ENCODE peak calls at places on chromosome 9, in eight cellular contexts. Z is fibroblast of the aortic adventitia, I is AG04449, W is K562, F is kidney epithelial cell, N is heart right ventricle, V is tibial nerve, Y is spleen. U is an unnamed sample.

GRCh38 chr9:136107155-136107952 is 11.3 kb downstream of the TMEM250 start:
- DNase-seq in Z (no peak), I (no peak), W (peak), F (no peak), N (no peak), V (no peak), Y (peak), U (no peak)

GRCh38 chr9:7216004-7216821 is 458.4 kb downstream of the KDM4C start:
- DNase-seq in Z (peak), I (no peak), W (no peak), F (no peak), N (no peak), V (no peak), Y (no peak), U (peak)

GRCh38 chr9:134165357-134166315 is 1.3 kb upstream of the RNU6ATAC start:
- DNase-seq in Z (peak), I (no peak), W (peak), F (no peak), N (no peak), V (no peak), Y (peak), U (peak)

GRCh38 chr9:33211695-33212393 is 28.1 kb upstream of the SPINK4 start:
- DNase-seq in Z (peak), I (no peak), W (no peak), F (no peak), N (no peak), V (no peak), Y (no peak), U (peak)

GRCh38 chr9:4661165-4662095 is 664 bp upstream of the PLPP6 start:
- DNase-seq in Z (peak), I (no peak), W (no peak), F (no peak), N (no peak), V (no peak), Y (no peak), U (peak)

GRCh38 chr9:81193362-81194339 is 495.7 kb downstream of the TLE1 start:
- DNase-seq in Z (no peak), I (no peak), W (no peak), F (no peak), N (no peak), V (no peak), Y (no peak), U (no peak)

GRCh38 chr9:74499111-74499601 is 2.0 kb downstream of the RORB start:
- DNase-seq in Z (no peak), I (no peak), W (no peak), F (no peak), N (peak), V (no peak), Y (peak), U (no peak)

GRCh38 chr9:86175743-86176456 is 76.5 kb upstream of the GOLM1 start:
- DNase-seq in Z (no peak), I (no peak), W (no peak), F (no peak), N (no peak), V (no peak), Y (no peak), U (peak)

GRCh38 chr9:97305501-97306298 is 1.8 kb upstream of the CCDC180 start:
- DNase-seq in Z (no peak), I (no peak), W (no peak), F (no peak), N (no peak), V (no peak), Y (no peak), U (no peak)

GRCh38 chr9:87606921-87607521 is 109.4 kb downstream of the DAPK1 start:
- DNase-seq in Z (peak), I (peak), W (no peak), F (no peak), N (no peak), V (no peak), Y (no peak), U (no peak)

GRCh38 chr9:110710420-110710819 is 41.8 kb downstream of the MUSK start:
- DNase-seq in Z (no peak), I (no peak), W (no peak), F (no peak), N (no peak), V (no peak), Y (no peak), U (no peak)

GRCh38 chr9:93100265-93100636 is 4.2 kb downstream of the CARD19 start:
- DNase-seq in Z (no peak), I (no peak), W (no peak), F (no peak), N (no peak), V (no peak), Y (peak), U (no peak)

GRCh38 chr9:93099551-93100264 is 3.7 kb downstream of the CARD19 start:
- DNase-seq in Z (no peak), I (no peak), W (no peak), F (no peak), N (no peak), V (no peak), Y (peak), U (no peak)

GRCh38 chr9:93096811-93097382 is 880 bp downstream of the CARD19 start:
- DNase-seq in Z (no peak), I (no peak), W (no peak), F (no peak), N (no peak), V (no peak), Y (peak), U (no peak)

GRCh38 chr9:93097496-93098205 is 1.6 kb downstream of the CARD19 start:
- DNase-seq in Z (no peak), I (no peak), W (no peak), F (no peak), N (no peak), V (no peak), Y (peak), U (no peak)

DNA sequence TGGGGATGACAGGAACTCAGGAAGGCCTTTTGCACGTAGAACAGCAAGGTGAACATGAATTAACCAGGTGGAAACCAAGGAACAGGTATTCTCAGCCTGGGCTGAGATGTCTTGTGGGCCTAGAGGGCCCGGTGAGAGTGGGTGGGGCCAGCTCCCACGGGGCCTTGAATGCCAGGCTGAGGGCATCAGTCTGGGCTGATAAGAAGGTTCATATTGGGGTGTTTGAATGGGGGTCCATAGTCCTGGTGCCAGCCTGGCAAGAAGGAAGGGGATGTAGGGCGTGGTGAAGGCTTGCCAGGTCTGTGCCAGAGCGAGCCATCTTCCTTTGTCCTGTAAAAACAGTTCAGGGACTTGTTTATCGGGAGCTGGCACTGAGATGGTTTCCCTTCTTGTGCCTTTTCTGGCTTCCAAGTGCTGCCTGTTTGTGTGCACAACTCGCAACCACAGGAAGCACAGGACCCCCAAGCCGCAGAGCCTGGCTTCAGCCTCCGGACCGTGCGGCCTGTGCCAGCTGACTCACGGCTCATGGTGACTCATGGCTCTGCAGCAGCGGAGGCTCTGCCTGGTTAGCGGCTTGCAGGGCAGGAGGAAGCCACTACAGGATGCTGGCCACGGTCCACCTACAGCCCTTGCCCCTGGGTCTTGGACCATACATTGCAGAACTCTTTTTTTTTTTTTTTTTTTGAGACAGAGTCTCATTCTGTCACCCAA is 2.4 kb downstream of the CARD19 start:
- DNase-seq in Z (peak), I (peak), W (peak), F (peak), N (peak), V (peak), Y (peak), U (peak)
- H3K4me3 ChIP-seq in Z (peak), I (peak), W (no peak), F (no peak), N (no peak), V (peak), Y (no peak), U (no peak)

GRCh38 chr9:123614503-123615258 is 258.7 kb downstream of the CRB2 start:
- DNase-seq in Z (no peak), I (no peak), W (no peak), F (no peak), N (no peak), V (no peak), Y (no peak), U (no peak)
- TF ChIP-seq CTCF in Z (no peak), I (no peak), W (no peak), F (no peak), N (no peak), V (no peak), Y (no peak), U (no peak)

GRCh38 chr9:129751841-129752801 is 721 bp downstream of the PTGES start:
- DNase-seq in Z (peak), I (no peak), W (no peak), F (no peak), N (no peak), V (no peak), Y (no peak), U (peak)
- H3K4me3 ChIP-seq in Z (peak), I (peak), W (no peak), F (peak), N (peak), V (peak), Y (no peak), U (peak)

GRCh38 chr9:38066167-38066906 is 2.7 kb downstream of the SHB start:
- DNase-seq in Z (no peak), I (no peak), W (no peak), F (no peak), N (no peak), V (no peak), Y (no peak), U (peak)
- TF ChIP-seq CTCF in Z (peak), I (no peak), W (peak), F (peak), N (no peak), V (no peak), Y (no peak), U (peak)

GRCh38 chr9:8855046-8855445 is 1055.5 kb upstream of the DMAC1 start:
- DNase-seq in Z (peak), I (no peak), W (no peak), F (peak), N (no peak), V (no peak), Y (no peak), U (no peak)
- H3K4me3 ChIP-seq in Z (no peak), I (no peak), W (no peak), F (no peak), N (no peak), V (no peak), Y (no peak), U (no peak)

U was measured in epithelial cell of esophagus.